ENCODE peak calls at places on chromosomes 4 and X, in five cellular contexts. T is NCI-H510A treated with DMSO at 0.1 percent for 48 hours, U is progenitor cell of endocrine pancreas, W is Kasumi-1, F is aorta. J is an unnamed sample.

GRCh38 chr4:71070015-71070414 is 76.6 kb downstream of the DCK start:
- DNase-seq in T (no peak), U (no peak), W (no peak), F (no peak), J (no peak)

GRCh38 chr4:20944451-20944850 is 244.2 kb downstream of the PACRGL start:
- DNase-seq in T (no peak), U (no peak), W (no peak), F (no peak), J (no peak)

GRCh38 chrX:56763556-56764152 is 34.6 kb downstream of the NBDY start:
- DNase-seq in T (no peak), U (no peak), W (no peak), F (peak), J (peak)

GRCh38 chr4:121738780-121739547 is 26.0 kb downstream of the SMIM43 start:
- DNase-seq in T (no peak), U (no peak), W (no peak), F (no peak), J (no peak)

GRCh38 chr4:47528651-47529050 is 43.6 kb downstream of the ATP10D start:
- DNase-seq in T (no peak), U (no peak), W (no peak), F (no peak), J (no peak)

GRCh38 chr4:66964467-66964866 is 580.8 kb downstream of the CENPC start:
- DNase-seq in T (no peak), U (no peak), W (no peak), F (no peak), J (no peak)

GRCh38 chr4:15920723-15921591 is 17.6 kb downstream of the FGFBP1 start:
- DNase-seq in T (no peak), U (no peak), W (no peak), F (peak), J (no peak)

GRCh38 chr4:113686950-113687718 is 74.4 kb downstream of the CAMK2D start:
- DNase-seq in T (no peak), U (no peak), W (no peak), F (no peak), J (no peak)

GRCh38 chr4:27154706-27155105 is 294.1 kb downstream of the STIM2 start:
- DNase-seq in T (peak), U (no peak), W (peak), F (no peak), J (no peak)

GRCh38 chr4:108369035-108369655 is 200.4 kb upstream of the LEF1 start:
- DNase-seq in T (no peak), U (no peak), W (no peak), F (no peak), J (no peak)

GRCh38 chr4:39616651-39617050 is 22.0 kb downstream of the SMIM14 start:
- DNase-seq in T (no peak), U (no peak), W (no peak), F (no peak), J (no peak)

GRCh38 chr4:185721949-185722316 is 90.1 kb downstream of the SORBS2 start:
- DNase-seq in T (no peak), U (no peak), W (no peak), F (no peak), J (no peak)

GRCh38 chr4:133565379-133565778 is 416.3 kb downstream of the PCDH10 start:
- DNase-seq in T (peak), U (no peak), W (no peak), F (no peak), J (no peak)

GRCh38 chr4:2958446-2958845 is 4.8 kb downstream of the NOP14 start:
- DNase-seq in T (no peak), U (no peak), W (no peak), F (no peak), J (no peak)

GRCh38 chr4:117610706-117611308 is 423.5 kb upstream of the NDST3 start:
- DNase-seq in T (no peak), U (no peak), W (no peak), F (no peak), J (no peak)

GRCh38 chr4:147640331-147640730 is 23.1 kb downstream of the TMEM184C start:
- DNase-seq in T (no peak), U (no peak), W (no peak), F (no peak), J (no peak)

GRCh38 chrX:2690856-2691542 is at the start of gene CD99:
- DNase-seq in T (no peak), U (peak), W (no peak), F (peak), J (peak)

GRCh38 chrX:10756365-10756915 is 136.1 kb upstream of the MID1 start:
- DNase-seq in T (no peak), U (no peak), W (no peak), F (no peak), J (no peak)

GRCh38 chr4:115834441-115834840 is 721.0 kb upstream of the NDST4 start:
- DNase-seq in T (no peak), U (no peak), W (no peak), F (no peak), J (no peak)

GRCh38 chr4:15378055-15378454 is 49.8 kb upstream of the C1QTNF7 start:
- DNase-seq in T (no peak), U (no peak), W (no peak), F (no peak), J (no peak)

GRCh38 chr4:107153228-107153627 is 117.1 kb upstream of the DKK2 start:
- DNase-seq in T (no peak), U (no peak), W (no peak), F (no peak), J (no peak)

GRCh38 chr4:168856312-168856711 is 153.7 kb downstream of the CBR4 start:
- DNase-seq in T (no peak), U (no peak), W (no peak), F (no peak), J (no peak)

GRCh38 chrX:45843518-45843917 is 642.8 kb upstream of the DIPK2B start:
- DNase-seq in T (no peak), U (no peak), W (no peak), F (no peak), J (no peak)